ENCODE peak calls at places on chromosomes 2 and 18, in seven cellular contexts. N is cerebellar cortex, W is WTC11, G is kidney tubule cell, O is uterus, Z is Peyer's patch, E is adipocyte. Q is an unnamed sample.

GRCh38 chr18:35935805-35936204 is 36.7 kb upstream of the RMP24 start:
- DNase-seq in N (no peak), W (no peak), E (no peak), Z (no peak), G (no peak), O (no peak), Q (no peak)

GRCh38 chr2:105521616-105522015 is 122.8 kb upstream of the FHL2 start:
- DNase-seq in O (no peak), N (no peak), E (no peak), W (no peak), G (no peak), Z (no peak), Q (no peak)

GRCh38 chr2:192741889-192742288 is 547.2 kb upstream of the TMEFF2 start:
- DNase-seq in Z (no peak), E (peak; percentile 35), O (no peak), W (no peak), G (no peak), N (peak; percentile 11), Q (no peak)

GRCh38 chr2:13106302-13106701 is 389.6 kb downstream of the TRIB2 start:
- DNase-seq in N (no peak), O (no peak), E (no peak), Z (no peak), G (no peak), W (no peak), Q (no peak)

GRCh38 chr2:96768083-96768561 is 7.4 kb downstream of the CNNM4 start:
- DNase-seq in E (no peak), Z (peak; percentile 85), G (peak; percentile 82), N (peak; percentile 32), O (no peak), W (no peak), Q (peak; percentile 67)

GRCh38 chr2:12733846-12734245 is 17.1 kb downstream of the TRIB2 start:
- DNase-seq in E (no peak), G (no peak), N (peak; percentile 98), O (no peak), Z (no peak), W (no peak), Q (no peak)

GRCh38 chr2:69559696-69560482 is 83.7 kb downstream of the AAK1 start:
- DNase-seq in O (no peak), Z (no peak), E (peak; percentile 69), N (peak; percentile 76), W (peak; percentile 18), G (peak; percentile 83), Q (peak; percentile 50)

GRCh38 chr2:213172641-213173040 is 21.2 kb upstream of the IKZF2 start:
- DNase-seq in G (no peak), W (no peak), N (no peak), Z (no peak), E (no peak), O (no peak), Q (no peak)

GRCh38 chr2:17934721-17935120 is 56.3 kb downstream of the KCNS3 start:
- DNase-seq in E (peak; percentile 74), N (no peak), G (peak; percentile 82), W (no peak), O (no peak), Z (no peak), Q (peak; percentile 2)

GRCh38 chr2:230666446-230666845 is 46.2 kb upstream of the CAB39 start:
- DNase-seq in Z (no peak), G (peak; percentile 27), W (no peak), E (no peak), O (no peak), N (no peak), Q (peak; percentile 50)

GRCh38 chr2:172806426-172807008 is 70.9 kb downstream of the RAPGEF4 start:
- DNase-seq in N (peak; percentile 83), Z (no peak), E (peak; percentile 80), W (no peak), G (peak; percentile 64), O (no peak), Q (peak; percentile 14)

GRCh38 chr2:73561422-73561821 is 80.8 kb downstream of the NAT8 start:
- DNase-seq in E (peak; percentile 44), G (no peak), W (no peak), N (no peak), Z (no peak), O (no peak), Q (no peak)

GRCh38 chr2:33620-34019 is 12.7 kb downstream of the FAM110C start:
- DNase-seq in W (no peak), Z (peak; percentile 86), G (peak; percentile 86), N (no peak), O (no peak), E (no peak), Q (peak; percentile 75)

GRCh38 chr2:15251753-15252152 is 309.4 kb downstream of the NBAS start:
- DNase-seq in E (no peak), Z (no peak), O (no peak), W (no peak), G (peak; percentile 36), N (no peak), Q (no peak)

Q was measured in mucosa of descending colon.